ENCODE peak calls at places on chromosomes 6 and 20, in nine cellular contexts. L is ACHN; C is GM23338; K is NCI-H2029 treated with DMSO at 0.1 percent for 48 hours; S is stimulated activated CD4-positive, alpha-beta T cell treated with anti-CD3 and anti-CD28 coated beads, Interleukin-2, amount 100 ng/mL, for 48 hours; O is progenitor cell of endocrine pancreas; Y is HAP-1; D is foreskin fibroblast; J is GM12865. Z is an unnamed sample.

GRCh38 chr6:40715501-40716403 is 128.6 kb upstream of the LRFN2 start:
- DNase-seq in S (no peak), O (no peak), K (peak), C (no peak), D (no peak), Y (no peak), J (no peak), L (no peak), Z (no peak)

GRCh38 chr6:84926756-84927155 is 162.4 kb upstream of the TBX18 start:
- DNase-seq in Y (no peak), L (no peak), C (no peak), O (no peak), S (no peak), D (peak), J (no peak), K (no peak), Z (no peak)

GRCh38 chr20:48467622-48468021 is 360.2 kb downstream of the PREX1 start:
- DNase-seq in C (peak), O (no peak), K (no peak), J (peak), D (no peak), S (no peak), L (no peak), Y (no peak), Z (peak)

GRCh38 chr20:55273149-55273548 is 732.2 kb downstream of the CBLN4 start:
- DNase-seq in D (no peak), S (no peak), K (no peak), L (no peak), Y (no peak), O (no peak), J (no peak), C (no peak), Z (no peak)

GRCh38 chr6:71395731-71396409 is 107.3 kb downstream of the OGFRL1 start:
- DNase-seq in K (no peak), C (no peak), O (no peak), L (no peak), D (no peak), S (no peak), J (no peak), Y (no peak), Z (no peak)

GRCh38 chr20:44856847-44857448 is 28.6 kb upstream of the YWHAB start:
- DNase-seq in Y (no peak), D (no peak), K (no peak), L (no peak), J (peak), O (no peak), S (no peak), C (no peak), Z (no peak)

GRCh38 chr20:10541668-10542411 is 106.7 kb downstream of the SLX4IP start:
- DNase-seq in J (no peak), O (no peak), L (no peak), C (no peak), K (peak), D (no peak), S (no peak), Y (no peak), Z (no peak)

GRCh38 chr6:79543886-79544285 is 6.7 kb upstream of the LCA5 start:
- DNase-seq in O (no peak), Y (no peak), J (peak), K (no peak), S (no peak), C (no peak), L (no peak), D (no peak), Z (no peak)

GRCh38 chr6:99330159-99330558 is 19.3 kb downstream of the FAXC start:
- DNase-seq in O (no peak), K (no peak), J (peak), S (peak), C (peak), Y (peak), D (peak), L (peak), Z (peak)

GRCh38 chr6:17101422-17102257 is at the start of gene STMND1:
- DNase-seq in L (peak), O (no peak), K (peak), Y (no peak), S (no peak), C (peak), D (no peak), J (peak), Z (peak)

GRCh38 chr6:136486357-136486756 is 63.9 kb downstream of the MAP7 start:
- DNase-seq in J (no peak), D (peak), Y (no peak), C (no peak), K (no peak), L (no peak), S (no peak), O (no peak), Z (no peak)

GRCh38 chr20:51059862-51060261 is 37.0 kb upstream of the KCNG1 start:
- DNase-seq in L (no peak), C (no peak), K (no peak), D (no peak), S (no peak), Y (no peak), J (no peak), O (no peak), Z (no peak)

GRCh38 chr6:30645989-30646388 is 944 bp upstream of the C6orf136 start:
- DNase-seq in L (no peak), O (no peak), J (no peak), D (no peak), Y (no peak), K (no peak), C (no peak), S (no peak), Z (no peak)

GRCh38 chr20:1509237-1509636 is 18.0 kb upstream of the SIRPB2 start:
- DNase-seq in D (no peak), S (peak), L (peak), Y (no peak), C (peak), J (peak), K (no peak), O (no peak), Z (peak)

GRCh38 chr6:32176476-32177181 is 745 bp upstream of the AGPAT1 start:
- DNase-seq in O (no peak), C (no peak), D (peak), S (no peak), L (peak), K (peak), Y (no peak), J (no peak), Z (no peak)

GRCh38 chr20:47792021-47792618 is 6.8 kb upstream of the SULF2 start:
- DNase-seq in Y (no peak), D (peak), L (peak), J (no peak), S (no peak), K (no peak), C (no peak), O (no peak), Z (no peak)

GRCh38 chr20:44540834-44541233 is 19.0 kb upstream of the SERINC3 start:
- DNase-seq in J (no peak), O (no peak), D (peak), Y (no peak), L (no peak), K (no peak), C (peak), S (no peak), Z (no peak)

GRCh38 chr6:53458097-53458866 is 86.6 kb downstream of the GCLC start:
- DNase-seq in K (no peak), C (peak), Y (no peak), D (no peak), J (no peak), S (no peak), O (no peak), L (no peak), Z (no peak)

GRCh38 chr20:59751075-59751711 is 146.9 kb downstream of the PHACTR3 start:
- DNase-seq in Y (peak), O (peak), K (no peak), L (peak), C (peak), J (peak), S (peak), D (peak), Z (peak)

GRCh38 chr20:18712877-18713276 is 100.7 kb upstream of the SCP2D1 start:
- DNase-seq in L (no peak), S (no peak), O (no peak), Y (no peak), D (no peak), C (peak), J (no peak), K (no peak), Z (no peak)

GRCh38 chr6:138473144-138473543 is 26.1 kb downstream of the NHSL1 start:
- DNase-seq in C (no peak), O (no peak), Y (no peak), D (no peak), S (no peak), L (no peak), J (no peak), K (no peak), Z (no peak)

GRCh38 chr20:37314617-37315292 is 25.3 kb downstream of the MANBAL start:
- DNase-seq in S (no peak), Y (no peak), K (no peak), L (no peak), C (no peak), D (no peak), O (no peak), J (no peak), Z (no peak)

GRCh38 chr6:117483645-117484016 is 1.2 kb downstream of the DCBLD1 start:
- DNase-seq in O (no peak), C (peak), J (peak), D (no peak), S (no peak), K (peak), L (peak), Y (peak), Z (peak)

GRCh38 chr6:23111984-23112383 is 542.6 kb downstream of the HDGFL1 start:
- DNase-seq in K (no peak), L (no peak), Y (no peak), D (peak), C (no peak), J (no peak), S (no peak), O (no peak), Z (no peak)

GRCh38 chr6:52603000-52603795 is 26.3 kb upstream of the TRAM2 start:
- DNase-seq in J (peak), L (peak), D (peak), C (no peak), K (no peak), Y (no peak), S (no peak), O (no peak), Z (no peak)

GRCh38 chr6:169139179-169139971 is 114.3 kb downstream of the THBS2 start:
- DNase-seq in D (no peak), J (no peak), L (no peak), S (no peak), K (no peak), C (no peak), O (no peak), Y (no peak), Z (no peak)

GRCh38 chr6:45156075-45156474 is 172.1 kb upstream of the RUNX2 start:
- DNase-seq in Y (no peak), S (no peak), D (no peak), L (no peak), J (peak), K (peak), O (no peak), C (no peak), Z (peak)

GRCh38 chr20:15759546-15760216 is 813.6 kb downstream of the KIF16B start:
- DNase-seq in S (no peak), K (no peak), J (no peak), Y (no peak), O (no peak), D (peak), L (no peak), C (no peak), Z (no peak)

GRCh38 chr6:35185302-35185681 is 28.5 kb upstream of the SCUBE3 start:
- DNase-seq in K (no peak), D (peak), L (no peak), J (no peak), S (no peak), C (no peak), Y (no peak), O (no peak), Z (no peak)

GRCh38 chr20:52230406-52230805 is 38.8 kb upstream of the ZFP64 start:
- DNase-seq in C (no peak), Y (no peak), S (no peak), J (peak), O (no peak), K (no peak), L (no peak), D (peak), Z (no peak)

GRCh38 chr6:144911322-144911721 is 626.2 kb downstream of the UTRN start:
- DNase-seq in D (no peak), L (no peak), C (no peak), O (no peak), S (no peak), K (no peak), J (no peak), Y (no peak), Z (no peak)

Z was measured in GM10248.